ENCODE peak calls at places on chromosomes 2 and 18, in six cellular contexts. S, B, R, W, Y and G are unnamed samples.

GRCh38 chr18:46042571-46043123 is 29.4 kb downstream of the PSTPIP2 start:
- ATAC-seq in S (no peak), B (no peak), R (no peak), W (no peak), Y (no peak), G (no peak)

GRCh38 chr18:27413495-27414401 is 228.6 kb upstream of the CHST9 start:
- ATAC-seq in S (no peak), B (no peak), R (no peak), W (no peak), Y (no peak), G (peak)

GRCh38 chr2:216507220-216508143 is 8.8 kb downstream of the RPL37A start:
- ATAC-seq in S (peak), B (peak), R (no peak), W (peak), Y (peak), G (no peak)

GRCh38 chr18:61530681-61531080 is 197.5 kb downstream of the CDH20 start:
- ATAC-seq in S (no peak), B (no peak), R (no peak), W (no peak), Y (no peak), G (no peak)

GRCh38 chr2:127658641-127659407 is 12.9 kb downstream of the GPR17 start:
- ATAC-seq in S (no peak), B (no peak), R (no peak), W (no peak), Y (no peak), G (peak)

GRCh38 chr2:214311031-214311533 is 99.8 kb upstream of the VWC2L start:
- ATAC-seq in S (peak), B (peak), R (no peak), W (no peak), Y (peak), G (no peak)

GRCh38 chr2:38863061-38863695 is 12.6 kb downstream of the DHX57 start:
- ATAC-seq in S (no peak), B (peak), R (no peak), W (no peak), Y (no peak), G (no peak)

GRCh38 chr2:12502759-12503158 is 214.0 kb upstream of the TRIB2 start:
- ATAC-seq in S (no peak), B (no peak), R (no peak), W (no peak), Y (no peak), G (no peak)

GRCh38 chr18:12430137-12430990 is 22.6 kb downstream of the PRELID3A start:
- ATAC-seq in S (no peak), B (no peak), R (peak), W (no peak), Y (no peak), G (no peak)

GRCh38 chr2:88085602-88086001 is 18.0 kb downstream of the SMYD1 start:
- ATAC-seq in S (no peak), B (no peak), R (no peak), W (no peak), Y (no peak), G (no peak)

GRCh38 chr2:219566640-219567039 is 4.7 kb downstream of the OBSL1 start:
- ATAC-seq in S (no peak), B (no peak), R (no peak), W (no peak), Y (no peak), G (no peak)

GRCh38 chr2:102074167-102074778 is 68.3 kb upstream of the IL1R1 start:
- ATAC-seq in S (no peak), B (peak), R (no peak), W (peak), Y (no peak), G (no peak)

GRCh38 chr18:35672897-35673296 is 91.4 kb downstream of the GALNT1 start:
- ATAC-seq in S (no peak), B (no peak), R (no peak), W (no peak), Y (no peak), G (no peak)

GRCh38 chr2:45612741-45613140 is 1.7 kb upstream of the SRBD1 start:
- ATAC-seq in S (no peak), B (no peak), R (no peak), W (no peak), Y (no peak), G (no peak)

GRCh38 chr2:191335875-191336464 is 90.8 kb downstream of the MYO1B start:
- ATAC-seq in S (no peak), B (no peak), R (no peak), W (no peak), Y (no peak), G (no peak)

DNA sequence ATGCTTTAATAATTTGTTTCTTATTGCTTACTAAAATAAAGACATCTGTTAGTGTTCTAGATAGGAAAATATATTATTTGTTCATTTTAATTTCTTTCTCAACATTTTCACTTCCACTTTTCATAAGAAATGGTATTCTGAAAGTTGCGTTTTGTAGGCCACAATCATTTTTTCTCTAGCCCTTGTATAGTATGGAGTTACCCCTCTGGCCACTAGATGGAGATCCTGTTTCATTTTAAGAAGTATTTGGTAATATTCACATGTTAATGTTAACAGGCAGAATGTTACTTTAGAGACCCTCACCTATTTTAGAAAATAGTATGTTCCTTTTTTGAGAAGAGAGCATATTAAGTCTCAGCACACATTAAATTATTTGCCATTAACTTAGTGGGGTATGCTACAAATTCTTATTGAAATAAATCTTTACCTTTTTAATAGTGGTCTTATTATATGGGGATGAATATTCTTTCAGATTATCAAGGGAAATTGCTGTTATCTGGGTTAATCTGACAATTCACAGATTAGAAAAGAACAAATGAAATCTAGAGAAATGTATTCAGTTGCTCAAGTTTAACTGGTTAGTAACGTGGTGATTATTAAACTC is 73.9 kb upstream of the TTC27 start:
- ATAC-seq in S (peak), B (peak), R (no peak), W (peak), Y (peak), G (no peak)
- TF ChIP-seq EP300 in S (no peak), B (no peak), R (no peak), W (no peak), Y (no peak), G (no peak)

GRCh38 chr2:144414324-144414845 is 105.5 kb downstream of the ZEB2 start:
- ATAC-seq in S (peak), B (peak), R (peak), W (peak), Y (no peak), G (peak)
- H3K27ac ChIP-seq in S (peak), B (no peak), R (peak), W (no peak), Y (no peak), G (peak)

GRCh38 chr18:4200399-4200798 is 254.7 kb downstream of the DLGAP1 start:
- ATAC-seq in S (no peak), B (no peak), R (no peak), W (no peak), Y (no peak), G (no peak)

GRCh38 chr18:4196358-4196757 is 258.7 kb downstream of the DLGAP1 start:
- ATAC-seq in S (no peak), B (no peak), R (no peak), W (no peak), Y (no peak), G (no peak)
- TF ChIP-seq EP300 in S (no peak), B (no peak), R (no peak), W (no peak), Y (no peak), G (no peak)

DNA sequence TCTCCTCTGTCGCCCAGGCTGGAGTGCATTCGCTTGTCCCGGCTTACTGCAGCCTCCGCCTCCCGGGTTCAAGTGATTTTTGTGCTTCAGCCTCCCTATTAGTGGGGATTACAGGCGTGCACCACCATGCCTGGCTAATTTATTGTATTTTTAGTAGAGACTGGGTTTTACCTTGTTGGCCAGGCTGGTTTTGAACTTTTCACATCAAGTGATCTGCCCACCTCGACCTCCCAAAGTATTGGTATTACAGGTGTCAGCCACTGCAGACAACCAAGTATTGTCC is 1.1 kb downstream of the RPS27A start:
- ATAC-seq in S (no peak), B (no peak), R (no peak), W (no peak), Y (no peak), G (no peak)
- H3K27ac ChIP-seq in S (peak), B (peak), R (peak), W (peak), Y (peak), G (peak)

DNA sequence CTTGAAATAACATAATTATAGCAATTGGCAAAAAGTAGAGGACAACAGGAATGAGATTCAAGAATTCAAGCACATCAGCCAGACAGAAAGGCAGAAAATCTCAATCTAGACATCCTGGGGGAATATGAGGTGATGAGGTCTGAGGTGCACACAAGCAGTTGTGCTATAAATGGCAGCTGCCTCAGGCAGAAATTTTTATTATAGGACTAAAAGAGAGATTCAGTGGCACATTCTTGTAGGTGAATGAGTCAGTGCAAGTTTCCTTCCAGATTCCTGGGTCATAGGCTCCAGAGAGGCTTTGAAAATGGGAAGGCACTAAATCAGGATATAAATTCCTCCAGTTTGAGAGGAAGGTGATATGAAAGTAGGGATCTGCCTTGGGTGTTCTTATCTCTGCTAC is 127.2 kb upstream of the THSD7B start:
- ATAC-seq in S (no peak), B (no peak), R (no peak), W (no peak), Y (no peak), G (no peak)
- TF ChIP-seq EP300 in S (no peak), B (no peak), R (no peak), W (no peak), Y (no peak), G (no peak)

GRCh38 chr2:137964859-137965459 is 686 bp downstream of the HNMT start:
- ATAC-seq in S (no peak), B (no peak), R (no peak), W (no peak), Y (no peak), G (no peak)
- H3K27ac ChIP-seq in S (peak), B (no peak), R (peak), W (peak), Y (peak), G (peak)